ENCODE peak calls at places on chromosomes 6 and 20, in eight cellular contexts. S is AG04450, C is Calu3, E is adrenal gland, J is cardiac fibroblast, M is HepG2, I is heart left ventricle, W is GM10248. V is an unnamed sample.

GRCh38 chr20:35015863-35016193 is 60.2 kb downstream of the MYH7B start:
- DNase-seq in S (no peak), M (no peak), J (no peak), E (no peak), I (no peak), C (no peak), W (no peak), V (no peak)

GRCh38 chr6:109491207-109491938 is 8.4 kb upstream of the ZBTB24 start:
- DNase-seq in W (no peak), I (no peak), E (peak; percentile 11), M (no peak), J (no peak), S (no peak), C (no peak), V (no peak)

GRCh38 chr20:25195014-25195961 is at the start of gene ENTPD6:
- DNase-seq in C (peak; percentile 80), M (peak; percentile 90), J (peak; percentile 87), S (peak; percentile 64), I (peak; percentile 95), W (peak; percentile 98), E (peak; percentile 93), V (peak; percentile 84)

GRCh38 chr6:7073810-7074525 is 33.8 kb upstream of the RREB1 start:
- DNase-seq in E (peak; percentile 70), J (no peak), W (peak; percentile 91), I (peak; percentile 43), S (no peak), M (no peak), C (no peak), V (no peak)

GRCh38 chr20:59825944-59826759 is 107.3 kb downstream of the SYCP2 start:
- DNase-seq in I (no peak), W (no peak), E (no peak), S (no peak), J (no peak), C (peak; percentile 93), M (no peak), V (no peak)

GRCh38 chr20:1323256-1323655 is 5.7 kb downstream of the SDCBP2 start:
- DNase-seq in S (no peak), M (no peak), W (no peak), C (no peak), I (no peak), E (no peak), J (peak; percentile 73), V (no peak)

GRCh38 chr20:38063911-38064310 is 30.4 kb downstream of the RPRD1B start:
- DNase-seq in J (no peak), S (no peak), M (no peak), W (peak; percentile 63), E (no peak), I (no peak), C (no peak), V (no peak)

GRCh38 chr6:50663806-50664205 is 49.5 kb upstream of the TFAP2D start:
- DNase-seq in J (peak; percentile 7), E (no peak), M (no peak), I (no peak), C (no peak), W (no peak), S (no peak), V (no peak)

GRCh38 chr6:56515081-56515905 is 127.4 kb downstream of the DST start:
- DNase-seq in I (no peak), C (no peak), W (no peak), S (no peak), J (no peak), E (no peak), M (peak; percentile 37), V (no peak)

GRCh38 chr20:63775096-63775978 is 35.8 kb downstream of the SLC2A4RG start:
- DNase-seq in E (peak; percentile 30), M (no peak), I (peak; percentile 44), W (no peak), S (no peak), J (no peak), C (no peak), V (peak; percentile 31)
- TF ChIP-seq CTCF in E (peak; percentile 31), M (peak; percentile 77), I (peak; percentile 55), W (peak; percentile 22), S (peak; percentile 82), J (peak; percentile 68), C (no peak), V (peak; percentile 58)

GRCh38 chr6:166638566-166638965 is 11.5 kb upstream of the RPS6KA2 start:
- DNase-seq in C (no peak), W (no peak), E (no peak), I (no peak), J (no peak), M (no peak), S (no peak), V (no peak)

GRCh38 chr6:166642646-166643045 is 15.6 kb upstream of the RPS6KA2 start:
- DNase-seq in W (no peak), S (no peak), J (no peak), E (peak; percentile 69), M (no peak), C (no peak), I (no peak), V (no peak)

GRCh38 chr6:166639921-166640320 is 12.9 kb upstream of the RPS6KA2 start:
- DNase-seq in J (no peak), M (no peak), E (no peak), W (no peak), C (no peak), S (no peak), I (no peak), V (no peak)

GRCh38 chr6:166637806-166638458 is 10.9 kb upstream of the RPS6KA2 start:
- DNase-seq in I (no peak), C (no peak), J (no peak), M (no peak), E (no peak), S (no peak), W (no peak), V (no peak)

DNA sequence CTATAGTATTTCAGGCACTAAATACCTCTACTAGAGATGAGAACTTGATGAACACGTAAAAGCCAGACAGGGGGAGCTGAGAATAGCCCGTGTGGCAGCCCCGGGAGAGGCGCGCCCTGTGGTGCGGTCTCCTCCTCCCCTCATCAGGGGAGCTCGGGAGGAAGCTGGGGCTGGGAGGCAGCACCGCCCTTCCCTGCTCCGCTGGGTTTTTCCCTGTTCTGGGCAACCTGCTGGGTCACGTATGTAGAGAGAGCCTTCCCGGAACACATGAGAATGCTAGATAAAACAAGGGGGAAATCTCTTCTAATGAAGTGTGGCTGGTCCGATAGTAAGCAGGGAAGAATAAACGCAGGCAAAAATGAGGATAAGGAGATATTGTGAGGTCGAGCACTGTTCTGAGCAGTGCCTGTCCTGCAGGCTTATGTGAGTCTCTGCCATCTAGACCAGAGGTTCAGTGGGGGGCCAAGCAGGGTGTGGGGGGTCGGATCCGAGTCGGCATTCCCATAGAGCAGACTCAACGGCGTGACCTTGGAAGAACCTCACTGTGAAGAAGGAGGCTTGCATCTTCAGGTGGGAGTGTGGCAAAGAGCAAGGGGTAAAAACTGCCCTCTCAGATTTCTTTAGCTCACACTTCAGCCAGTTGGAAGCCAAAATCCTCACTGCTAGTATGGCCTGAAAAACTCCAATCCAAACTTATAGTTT is 13.4 kb upstream of the RPS6KA2 start:
- DNase-seq in M (no peak), C (peak; percentile 57), I (peak; percentile 56), E (no peak), W (no peak), S (no peak), J (peak; percentile 17), V (peak; percentile 35)
- TF ChIP-seq CTCF in M (no peak), C (no peak), I (no peak), E (no peak), W (no peak), S (no peak), J (no peak), V (no peak)

GRCh38 chr6:106084973-106085686 is 1.0 kb upstream of the PRDM1 start:
- DNase-seq in J (peak; percentile 73), M (no peak), W (no peak), I (no peak), C (no peak), S (no peak), E (no peak), V (peak; percentile 31)

GRCh38 chr6:106082735-106083398 is 3.3 kb upstream of the PRDM1 start:
- DNase-seq in W (no peak), J (peak; percentile 94), S (no peak), I (no peak), M (no peak), C (no peak), E (no peak), V (peak; percentile 35)

GRCh38 chr6:106083618-106084017 is 2.5 kb upstream of the PRDM1 start:
- DNase-seq in I (no peak), W (no peak), S (no peak), C (no peak), J (peak; percentile 24), E (no peak), M (no peak), V (no peak)

GRCh38 chr6:106085687-106085983 is 501 bp upstream of the PRDM1 start:
- DNase-seq in C (no peak), M (no peak), J (no peak), S (no peak), E (no peak), I (no peak), W (no peak), V (no peak)

GRCh38 chr6:106084106-106084963 is 1.8 kb upstream of the PRDM1 start:
- DNase-seq in S (peak; percentile 78), J (peak; percentile 91), E (no peak), C (no peak), I (no peak), M (peak; percentile 7), W (peak; percentile 74), V (peak; percentile 69)
- TF ChIP-seq CTCF in S (peak; percentile 77), J (peak; percentile 87), E (peak; percentile 38), C (no peak), I (peak; percentile 55), M (peak; percentile 20), W (peak; percentile 53), V (peak; percentile 70)

DNA sequence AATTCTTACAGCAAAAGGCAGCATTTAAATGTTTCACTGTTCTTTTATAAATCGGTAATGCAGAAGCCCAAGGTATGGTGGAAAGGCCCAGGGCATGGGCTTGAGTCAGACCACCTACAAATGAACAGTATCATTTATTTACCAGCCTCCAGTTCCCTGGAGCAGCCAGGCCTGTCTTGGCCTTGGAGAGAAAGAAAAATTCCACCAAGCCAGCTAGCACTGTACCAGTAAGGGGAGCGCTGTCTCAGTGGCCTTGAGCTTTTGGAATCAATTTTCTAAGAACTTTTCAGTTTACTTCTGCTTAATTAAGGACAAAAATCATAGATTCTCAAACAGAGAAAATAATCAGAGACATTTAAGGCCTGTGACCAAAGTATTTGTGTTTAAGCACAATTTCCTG is 12.3 kb downstream of the NAPB start:
- DNase-seq in J (no peak), S (no peak), W (no peak), I (no peak), E (peak; percentile 47), C (no peak), M (no peak), V (no peak)
- TF ChIP-seq CTCF in J (no peak), S (no peak), W (no peak), I (no peak), E (no peak), C (no peak), M (no peak), V (no peak)

DNA sequence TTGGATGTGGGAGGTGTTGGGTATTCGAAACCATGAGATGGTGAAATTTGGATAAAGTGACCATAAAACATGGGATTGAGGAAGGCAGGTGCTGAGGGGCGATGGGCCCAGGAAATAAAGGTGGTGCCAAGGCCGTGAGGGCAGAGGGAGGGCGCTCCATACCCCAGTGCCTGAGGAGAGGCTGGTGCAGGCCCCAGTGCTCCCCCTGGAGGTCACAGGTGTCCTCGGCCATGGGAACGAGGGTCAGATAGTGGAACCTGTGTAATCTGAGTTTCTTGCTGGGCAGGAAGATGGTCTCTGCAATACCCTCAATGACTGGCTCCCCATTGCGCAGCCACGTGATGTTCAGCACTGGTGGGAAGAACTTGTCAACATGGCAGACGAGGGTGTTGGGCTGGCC is 16.2 kb downstream of the HLA-DPB1 start:
- DNase-seq in I (no peak), M (peak; percentile 30), J (peak; percentile 13), S (no peak), E (peak; percentile 61), W (peak; percentile 66), C (peak; percentile 75), V (no peak)
- TF ChIP-seq CTCF in I (peak; percentile 63), M (peak; percentile 73), J (peak; percentile 53), S (no peak), E (peak; percentile 48), W (peak; percentile 74), C (peak; percentile 85), V (peak; percentile 45)

V was measured in fibroblast of pulmonary artery.